ENCODE peak calls at places on chromosome 9, in six cellular contexts. I, S, C, R, U and V are unnamed samples.

GRCh38 chr9:95074632-95075269 is 242.8 kb downstream of the FANCC start:
- DNase-seq in I (peak; percentile 73), S (no peak), C (no peak), R (no peak), U (no peak), V (no peak)

GRCh38 chr9:129352157-129352870 is 174.3 kb upstream of the IER5L start:
- DNase-seq in I (peak; percentile 62), S (no peak), C (peak; percentile 57), R (no peak), U (no peak), V (no peak)

GRCh38 chr9:89013660-89014059 is 22.4 kb downstream of the S1PR3 start:
- DNase-seq in I (no peak), S (no peak), C (no peak), R (no peak), U (no peak), V (no peak)

GRCh38 chr9:121841771-121842611 is 190.6 kb downstream of the DAB2IP start:
- DNase-seq in I (no peak), S (no peak), C (no peak), R (no peak), U (peak; percentile 40), V (no peak)

GRCh38 chr9:88746029-88746743 is 211.2 kb downstream of the NXNL2 start:
- DNase-seq in I (no peak), S (no peak), C (no peak), R (no peak), U (peak; percentile 95), V (no peak)

GRCh38 chr9:114288233-114289051 is 34.5 kb upstream of the ORM1 start:
- DNase-seq in I (peak; percentile 71), S (no peak), C (peak; percentile 28), R (no peak), U (peak; percentile 54), V (no peak)

GRCh38 chr9:125513634-125514413 is 193.2 kb downstream of the MAPKAP1 start:
- DNase-seq in I (no peak), S (no peak), C (no peak), R (peak; percentile 24), U (peak; percentile 78), V (peak; percentile 41)

GRCh38 chr9:4721736-4722135 is 19.3 kb downstream of the AK3 start:
- DNase-seq in I (no peak), S (no peak), C (no peak), R (no peak), U (no peak), V (no peak)

GRCh38 chr9:137784046-137784445 is 93.5 kb upstream of the CACNA1B start:
- DNase-seq in I (no peak), S (no peak), C (no peak), R (no peak), U (no peak), V (no peak)

GRCh38 chr9:96136992-96137665 is 164.8 kb downstream of the HSD17B3 start:
- DNase-seq in I (no peak), S (peak; percentile 41), C (no peak), R (no peak), U (peak; percentile 79), V (peak; percentile 47)

GRCh38 chr9:69809304-69809863 is 11.2 kb upstream of the CFAP95 start:
- DNase-seq in I (no peak), S (no peak), C (no peak), R (no peak), U (peak; percentile 51), V (no peak)

GRCh38 chr9:129278391-129279237 is 100.6 kb upstream of the IER5L start:
- DNase-seq in I (no peak), S (peak; percentile 11), C (no peak), R (no peak), U (peak; percentile 45), V (no peak)

GRCh38 chr9:112793213-112793810 is 42.8 kb downstream of the SNX30 start:
- DNase-seq in I (peak; percentile 87), S (peak; percentile 73), C (peak; percentile 64), R (peak; percentile 77), U (peak; percentile 80), V (peak; percentile 46)

GRCh38 chr9:21030389-21031035 is 928 bp downstream of the HACD4 start:
- DNase-seq in I (no peak), S (peak; percentile 36), C (no peak), R (no peak), U (peak; percentile 72), V (peak; percentile 23)

GRCh38 chr9:675697-676370 is 165.7 kb upstream of the DMRT1 start:
- DNase-seq in I (no peak), S (no peak), C (no peak), R (no peak), U (no peak), V (no peak)

GRCh38 chr9:124721109-124721850 is 49.8 kb downstream of the NR6A1 start:
- DNase-seq in I (no peak), S (no peak), C (no peak), R (no peak), U (peak; percentile 71), V (no peak)

GRCh38 chr9:131226226-131226625 is 50.1 kb downstream of the FAM78A start:
- DNase-seq in I (no peak), S (no peak), C (no peak), R (no peak), U (no peak), V (no peak)

GRCh38 chr9:114910541-114910940 is 19.9 kb downstream of the TNFSF8 start:
- DNase-seq in I (peak; percentile 76), S (no peak), C (no peak), R (no peak), U (peak; percentile 56), V (no peak)

GRCh38 chr9:133035669-133036068 is 4.9 kb downstream of the GTF3C5 start:
- DNase-seq in I (no peak), S (no peak), C (no peak), R (no peak), U (no peak), V (no peak)

GRCh38 chr9:113222482-113222841 is 1.1 kb downstream of the SLC31A1 start:
- DNase-seq in I (no peak), S (no peak), C (peak; percentile 1), R (no peak), U (peak; percentile 74), V (no peak)

GRCh38 chr9:122767821-122768220 is 20.9 kb upstream of the OR5C1 start:
- DNase-seq in I (no peak), S (no peak), C (no peak), R (no peak), U (no peak), V (no peak)

GRCh38 chr9:72299017-72299603 is 65.9 kb downstream of the ZFAND5 start:
- DNase-seq in I (no peak), S (no peak), C (no peak), R (no peak), U (no peak), V (no peak)

GRCh38 chr9:69835412-69836080 is 14.9 kb downstream of the CFAP95 start:
- DNase-seq in I (no peak), S (no peak), C (no peak), R (no peak), U (no peak), V (no peak)

GRCh38 chr9:734831-735511 is 106.5 kb upstream of the DMRT1 start:
- DNase-seq in I (no peak), S (no peak), C (no peak), R (no peak), U (peak; percentile 93), V (no peak)

GRCh38 chr9:120650352-120650751 is 63.9 kb downstream of the MEGF9 start:
- DNase-seq in I (no peak), S (no peak), C (no peak), R (no peak), U (no peak), V (no peak)

GRCh38 chr9:135167356-135167755 is 79.9 kb downstream of the OLFM1 start:
- DNase-seq in I (no peak), S (no peak), C (no peak), R (no peak), U (no peak), V (no peak)

GRCh38 chr9:130124471-130124870 is 47.7 kb upstream of the NCS1 start:
- DNase-seq in I (no peak), S (no peak), C (no peak), R (no peak), U (no peak), V (no peak)

GRCh38 chr9:108933231-108933630 is 693 bp downstream of the ELP1 start:
- DNase-seq in I (no peak), S (no peak), C (no peak), R (no peak), U (peak; percentile 64), V (no peak)

GRCh38 chr9:77885104-77885672 is 146.4 kb downstream of the GNAQ start:
- DNase-seq in I (no peak), S (no peak), C (no peak), R (no peak), U (no peak), V (no peak)

GRCh38 chr9:32705059-32705458 is 69.6 kb upstream of the TAF1L start:
- DNase-seq in I (no peak), S (no peak), C (no peak), R (no peak), U (peak; percentile 62), V (no peak)

GRCh38 chr9:117718085-117718484 is 13.9 kb downstream of the TLR4 start:
- DNase-seq in I (no peak), S (peak; percentile 41), C (no peak), R (no peak), U (peak; percentile 79), V (no peak)